ENCODE peak calls at places on chromosomes 11 and 22, in six cellular contexts. D is upper lobe of left lung, I is Peyer's patch, W is IMR-90, T is brain microvascular endothelial cell, L is AG10803. F is an unnamed sample.

GRCh38 chr11:46296520-46297448 is 19.3 kb downstream of the CREB3L1 start:
- DNase-seq in D (peak; percentile 84), I (no peak), W (peak; percentile 98), T (peak; percentile 98), L (peak; percentile 90), F (peak; percentile 97)

GRCh38 chr22:40684728-40685127 is 5.4 kb downstream of the MCHR1 start:
- DNase-seq in L (no peak), D (no peak), I (no peak), W (no peak), T (no peak), F (no peak)

GRCh38 chr22:44972363-44973083 is 37.3 kb downstream of the PHF21B start:
- DNase-seq in I (peak; percentile 19), D (no peak), T (no peak), L (no peak), W (peak; percentile 3), F (no peak)

GRCh38 chr22:22061085-22062077 is 78.8 kb upstream of the TOP3B start:
- DNase-seq in I (no peak), W (peak; percentile 43), L (peak; percentile 67), T (peak; percentile 17), D (no peak), F (peak; percentile 92)

GRCh38 chr11:117794772-117795629 is 2.0 kb downstream of the DSCAML1 start:
- DNase-seq in L (no peak), W (no peak), I (no peak), T (no peak), D (peak; percentile 53), F (no peak)

GRCh38 chr11:86122773-86123172 is 53.9 kb upstream of the PICALM start:
- DNase-seq in D (no peak), L (no peak), I (no peak), T (no peak), W (no peak), F (no peak)

GRCh38 chr11:43852057-43852636 is 28.5 kb upstream of the ALKBH3 start:
- DNase-seq in T (peak; percentile 87), L (peak; percentile 79), W (peak; percentile 88), D (no peak), I (peak; percentile 40), F (peak; percentile 87)

GRCh38 chr11:118877487-118878173 is 6.1 kb upstream of the CXCR5 start:
- DNase-seq in W (no peak), D (no peak), L (no peak), I (no peak), T (no peak), F (no peak)

GRCh38 chr11:71948314-71949027 is 19.6 kb downstream of the RNF121 start:
- DNase-seq in D (no peak), L (no peak), I (no peak), T (no peak), W (no peak), F (no peak)

GRCh38 chr11:26649884-26650283 is 72.0 kb downstream of the SLC5A12 start:
- DNase-seq in D (no peak), I (no peak), T (peak; percentile 73), L (peak; percentile 69), W (peak; percentile 53), F (peak; percentile 83)

GRCh38 chr22:18012528-18012927 is 11.8 kb downstream of the MICAL3 start:
- DNase-seq in W (peak; percentile 62), T (no peak), I (no peak), L (no peak), D (no peak), F (no peak)

GRCh38 chr22:38110008-38110862 is at the start of gene BAIAP2L2:
- DNase-seq in T (no peak), W (no peak), I (no peak), L (no peak), D (peak; percentile 52), F (no peak)

GRCh38 chr11:3631331-3631730 is 10.5 kb downstream of the ART5 start:
- DNase-seq in L (no peak), I (no peak), T (no peak), D (no peak), W (no peak), F (no peak)

GRCh38 chr22:27650985-27651384 is 150.6 kb downstream of the MN1 start:
- DNase-seq in D (no peak), W (no peak), L (no peak), T (no peak), I (no peak), F (no peak)

GRCh38 chr22:28810839-28811491 is 10.6 kb upstream of the XBP1 start:
- DNase-seq in D (no peak), I (peak; percentile 55), T (no peak), W (no peak), L (peak; percentile 12), F (peak; percentile 27)

GRCh38 chr11:85961930-85962363 is 106.8 kb downstream of the CCDC83 start:
- DNase-seq in D (no peak), I (no peak), T (peak; percentile 31), L (no peak), W (peak; percentile 67), F (peak; percentile 86)

DNA sequence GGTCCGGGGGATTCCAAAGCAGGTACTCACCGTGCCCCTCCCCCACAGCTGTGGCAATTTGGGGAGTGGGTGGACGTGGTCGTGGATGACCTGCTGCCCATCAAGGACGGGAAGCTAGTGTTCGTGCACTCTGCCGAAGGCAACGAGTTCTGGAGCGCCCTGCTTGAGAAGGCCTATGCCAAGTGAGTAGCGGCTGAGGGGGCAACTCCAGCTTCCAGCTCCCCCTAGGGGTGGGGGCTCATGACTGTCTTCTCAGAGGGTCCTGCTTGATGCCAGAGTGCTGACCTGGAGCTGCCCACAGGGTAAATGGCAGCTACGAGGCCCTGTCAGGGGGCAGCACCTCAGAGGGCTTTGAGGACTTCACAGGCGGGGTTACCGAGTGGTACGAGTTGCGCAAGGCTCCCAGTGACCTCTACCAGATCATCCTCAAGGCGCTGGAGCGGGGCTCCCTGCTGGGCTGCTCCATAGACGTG is 4.2 kb downstream of the CAPN1 start:
- DNase-seq in T (no peak), W (no peak), L (no peak), D (no peak), I (no peak), F (no peak)
- H3K4me3 ChIP-seq in T (no peak overlapping the region), W (no peak overlapping the region), L (no peak overlapping the region), D (no peak overlapping the region), I (no peak overlapping the region), F (no peak overlapping the region)

GRCh38 chr11:61120865-61121831 is 18.9 kb downstream of the CD5 start:
- DNase-seq in L (peak; percentile 15), I (no peak), W (peak; percentile 34), D (no peak), T (no peak), F (peak; percentile 16)

GRCh38 chr11:61121917-61122316 is 19.6 kb downstream of the CD5 start:
- DNase-seq in L (no peak), W (no peak), I (no peak), D (no peak), T (no peak), F (no peak)

GRCh38 chr11:61119055-61119454 is 16.8 kb downstream of the CD5 start:
- DNase-seq in L (no peak), D (no peak), I (no peak), T (no peak), W (no peak), F (no peak)

GRCh38 chr11:61119571-61119970 is 17.3 kb downstream of the CD5 start:
- DNase-seq in D (no peak), L (no peak), W (no peak), I (no peak), T (no peak), F (no peak)

DNA sequence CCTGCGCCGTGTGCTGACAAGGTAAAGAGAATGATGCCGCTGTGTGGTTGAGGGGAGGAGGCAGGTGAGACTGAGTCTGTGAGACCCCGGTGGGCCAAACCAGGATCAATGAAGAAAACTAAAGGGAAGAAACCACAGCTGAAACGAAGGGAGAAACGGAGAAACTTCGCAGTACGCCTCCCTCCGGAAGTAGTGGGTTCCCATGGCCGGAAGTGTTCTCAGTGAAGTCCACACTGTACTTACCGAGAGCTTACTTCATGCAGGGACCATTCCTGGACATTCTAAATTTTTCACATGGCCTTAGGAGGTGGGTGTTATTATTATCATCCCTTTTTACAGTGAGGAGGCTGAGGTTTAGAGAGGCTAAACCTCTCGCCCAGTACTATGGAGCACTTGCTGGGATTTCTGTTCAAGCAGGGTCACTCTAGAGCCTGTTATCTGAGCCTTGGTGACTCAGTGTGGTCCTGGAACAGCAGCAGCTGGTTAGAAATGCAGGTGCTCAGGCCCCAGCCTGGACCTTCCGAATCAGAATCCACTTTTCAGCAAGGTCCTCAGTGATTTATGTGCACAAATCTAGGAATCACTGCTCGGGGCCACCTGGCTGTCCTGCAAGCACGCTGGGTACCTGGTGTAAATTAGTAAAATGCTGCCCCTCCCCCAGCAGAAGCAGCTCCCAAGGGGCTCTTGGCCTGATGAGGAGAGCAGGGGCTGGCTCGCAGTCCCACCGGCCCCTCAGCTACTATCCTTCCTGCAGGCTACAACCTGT is 18.0 kb downstream of the CD5 start:
- DNase-seq in D (no peak), W (no peak), I (no peak), T (no peak), L (no peak), F (no peak)
- H3K4me3 ChIP-seq in D (no peak overlapping the region), W (no peak overlapping the region), I (no peak overlapping the region), T (no peak overlapping the region), L (no peak overlapping the region), F (no peak overlapping the region)

GRCh38 chr11:95255523-95256165 is 24.6 kb upstream of the SESN3 start:
- DNase-seq in T (no peak), D (no peak), L (no peak), I (no peak), W (no peak), F (no peak)

GRCh38 chr11:95257596-95257995 is 26.6 kb upstream of the SESN3 start:
- DNase-seq in L (no peak), T (no peak), I (no peak), W (no peak), D (no peak), F (no peak)

GRCh38 chr11:95254139-95254704 is 23.2 kb upstream of the SESN3 start:
- DNase-seq in L (peak; percentile 84), I (peak; percentile 90), W (peak; percentile 87), D (no peak), T (peak; percentile 92), F (peak; percentile 92)

DNA sequence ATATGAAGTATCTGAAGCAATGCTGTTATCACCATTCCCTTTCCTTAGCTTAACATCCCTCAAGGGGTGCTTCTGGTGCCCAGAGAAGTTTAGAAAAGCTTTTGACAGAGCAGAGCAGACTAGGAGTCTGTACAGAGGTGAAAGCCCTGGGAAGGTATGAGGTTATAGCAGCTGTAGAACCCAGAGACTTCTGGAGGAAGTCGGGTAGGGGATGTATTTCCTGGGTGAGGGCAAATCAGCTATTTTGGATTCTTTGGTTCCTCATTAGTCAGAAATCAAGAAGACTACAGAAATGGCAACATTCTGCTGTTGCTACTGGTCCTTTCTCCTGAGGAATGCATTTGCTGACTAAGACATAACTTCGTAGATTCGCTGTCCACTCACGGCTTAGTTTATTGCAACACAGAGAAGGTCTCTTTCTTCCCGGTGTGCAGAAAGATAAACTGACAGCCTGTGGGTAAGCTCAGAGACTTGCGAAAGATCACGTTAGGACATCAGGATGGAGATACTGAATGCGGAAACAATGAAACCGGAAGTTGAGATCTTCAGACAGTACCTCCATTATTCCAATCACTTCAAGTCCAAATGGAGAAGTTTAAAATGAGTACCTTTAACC is 25.3 kb upstream of the SESN3 start:
- DNase-seq in W (peak; percentile 3), D (no peak), T (peak; percentile 2), L (peak; percentile 4), I (peak; percentile 29), F (peak; percentile 9)
- H3K4me3 ChIP-seq in W (no peak overlapping the region), D (no peak overlapping the region), T (no peak overlapping the region), L (no peak overlapping the region), I (no peak overlapping the region), F (no peak overlapping the region)

DNA sequence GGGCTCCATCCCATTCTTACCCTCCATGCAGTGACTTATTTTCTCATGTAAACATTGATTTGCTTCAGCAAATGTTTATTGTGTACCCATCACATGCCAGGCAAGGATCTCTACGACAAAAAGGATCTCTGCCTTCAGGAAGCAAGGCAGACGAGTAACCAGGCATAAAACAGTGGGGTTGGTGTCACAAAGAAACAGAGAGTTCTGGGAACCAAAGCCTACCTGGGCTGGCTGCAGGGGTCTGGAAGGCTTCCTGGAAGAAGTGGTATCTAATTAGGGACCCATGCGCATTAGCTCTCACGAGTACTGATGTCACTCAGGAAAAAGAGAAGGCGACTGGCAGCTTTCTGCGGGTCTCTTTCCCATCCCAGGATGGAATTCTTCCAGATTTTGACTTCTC is 44.5 kb downstream of the KIAA1671 start:
- DNase-seq in W (no peak), I (no peak), T (no peak), D (no peak), L (no peak), F (no peak)
- H3K4me3 ChIP-seq in W (no peak overlapping the region), I (no peak overlapping the region), T (no peak overlapping the region), D (no peak overlapping the region), L (no peak overlapping the region), F (no peak overlapping the region)

F was measured in cardiac fibroblast.